ENCODE peak calls at places on chromosome 7, in nine cellular contexts. I, S, H, E, F, X, Y, R and Q are unnamed samples.

GRCh38 chr7:130733866-130734524 is at the start of gene KLF14:
- DNase-seq in I (peak; percentile 88), F (no peak), Y (peak; percentile 33), X (peak; percentile 66), S (peak; percentile 31), R (peak; percentile 44), H (no peak), E (peak; percentile 79), Q (no peak)

GRCh38 chr7:69245646-69246045 is 352.6 kb upstream of the AUTS2 start:
- DNase-seq in X (no peak), H (no peak), S (no peak), Y (no peak), R (no peak), E (no peak), F (no peak), I (no peak), Q (no peak)

GRCh38 chr7:896346-897075 is 20.2 kb downstream of the GET4 start:
- DNase-seq in H (no peak), S (no peak), E (no peak), Y (no peak), F (no peak), X (no peak), R (no peak), I (no peak), Q (no peak)

GRCh38 chr7:132545756-132546155 is 30.5 kb downstream of the PLXNA4 start:
- DNase-seq in H (no peak), Y (no peak), E (no peak), S (no peak), X (no peak), R (no peak), F (no peak), I (no peak), Q (no peak)

GRCh38 chr7:147096629-147097028 is 980.0 kb downstream of the CNTNAP2 start:
- DNase-seq in H (no peak), Y (no peak), E (no peak), S (no peak), R (no peak), F (no peak), X (no peak), I (no peak), Q (no peak)

GRCh38 chr7:112156412-112156811 is 49.8 kb downstream of the DOCK4 start:
- DNase-seq in E (no peak), X (no peak), R (no peak), I (no peak), F (no peak), Y (no peak), S (no peak), H (no peak), Q (no peak)

GRCh38 chr7:28701731-28702130 is 256.4 kb downstream of the TRIL start:
- DNase-seq in E (no peak), R (no peak), Y (no peak), H (no peak), S (no peak), X (no peak), F (no peak), I (no peak), Q (no peak)

GRCh38 chr7:123770378-123770777 is 21.6 kb upstream of the WASL start:
- DNase-seq in Y (no peak), R (no peak), H (peak; percentile 97), X (no peak), E (no peak), I (no peak), S (no peak), F (peak; percentile 93), Q (peak; percentile 20)

GRCh38 chr7:112331495-112331894 is 118.8 kb upstream of the IFRD1 start:
- DNase-seq in I (no peak), F (no peak), Y (no peak), H (no peak), R (no peak), X (no peak), S (no peak), E (no peak), Q (no peak)

GRCh38 chr7:152924238-152924637 is 164.7 kb downstream of the ACTR3B start:
- DNase-seq in X (no peak), F (no peak), S (no peak), Y (no peak), R (no peak), I (peak; percentile 37), E (peak; percentile 54), H (no peak), Q (no peak)

GRCh38 chr7:128353189-128353588 is 8.3 kb downstream of the PRRT4 start:
- DNase-seq in E (no peak), R (no peak), X (no peak), S (no peak), Y (no peak), F (no peak), I (peak; percentile 30), H (no peak), Q (no peak)

GRCh38 chr7:102425639-102426267 is 7.6 kb upstream of the ORAI2 start:
- DNase-seq in R (peak; percentile 70), S (peak; percentile 80), F (no peak), I (no peak), X (no peak), Y (peak; percentile 97), E (peak; percentile 78), H (no peak), Q (no peak)